ENCODE peak calls at places on chromosomes 13 and 19, in four cellular contexts. S is lower lobe of right lung, Z is A549, A is cardiac muscle cell. O is an unnamed sample.

GRCh38 chr19:49672131-49672919 is 4.7 kb upstream of the PRMT1 start:
- DNase-seq in A (peak; percentile 91), S (peak; percentile 84), Z (peak; percentile 87), O (no peak)

GRCh38 chr19:4352701-4353121 is 9.3 kb downstream of the MPND start:
- DNase-seq in Z (peak; percentile 66), S (peak; percentile 53), A (peak; percentile 76), O (no peak)

GRCh38 chr19:15129856-15130580 is 22.8 kb downstream of the SYDE1 start:
- DNase-seq in Z (no peak), S (no peak), A (no peak), O (peak; percentile 66)

GRCh38 chr13:35512271-35512920 is 35.9 kb upstream of the MAB21L1 start:
- DNase-seq in Z (no peak), S (no peak), A (no peak), O (peak; percentile 36)

GRCh38 chr13:30963794-30964193 is 31.3 kb downstream of the TEX26 start:
- DNase-seq in Z (no peak), S (peak; percentile 50), A (peak; percentile 10), O (no peak)

GRCh38 chr13:48570225-48570828 is 37.4 kb upstream of the RCBTB2 start:
- DNase-seq in Z (no peak), S (peak; percentile 62), A (no peak), O (no peak)

GRCh38 chr13:93862259-93862658 is 617.2 kb downstream of the DCT start:
- DNase-seq in Z (no peak), A (no peak), S (no peak), O (no peak)

GRCh38 chr19:6687117-6687516 is 17.2 kb upstream of the TNFSF14 start:
- DNase-seq in Z (no peak), S (no peak), A (no peak), O (no peak)

GRCh38 chr19:33366917-33367316 is 6.6 kb upstream of the CEBPG start:
- DNase-seq in A (no peak), S (no peak), Z (no peak), O (no peak)

GRCh38 chr13:80618777-80619176 is 277.9 kb upstream of the SPRY2 start:
- DNase-seq in S (no peak), A (no peak), Z (no peak), O (no peak)

GRCh38 chr13:36543671-36544070 is 111.4 kb downstream of the CCNA1 start:
- DNase-seq in A (peak; percentile 64), Z (no peak), S (no peak), O (no peak)

GRCh38 chr13:32790731-32791130 is 204.5 kb downstream of the PDS5B start:
- DNase-seq in S (no peak), Z (peak; percentile 26), A (no peak), O (no peak)

GRCh38 chr13:38514575-38514974 is 164.9 kb downstream of the UFM1 start:
- DNase-seq in A (no peak), S (no peak), Z (no peak), O (no peak)

GRCh38 chr13:69928262-69928661 is 179.4 kb upstream of the ATXN8OS start:
- DNase-seq in A (no peak), Z (no peak), S (no peak), O (no peak)

GRCh38 chr13:26051231-26052135 is at the start of gene SHISA2:
- DNase-seq in S (peak; percentile 60), Z (peak; percentile 14), A (peak; percentile 83), O (peak; percentile 54)

GRCh38 chr13:47139519-47139918 is 242.7 kb upstream of the HTR2A start:
- DNase-seq in Z (no peak), S (no peak), A (no peak), O (no peak)

GRCh38 chr13:21925720-21926119 is 254.8 kb downstream of the FGF9 start:
- DNase-seq in S (no peak), Z (no peak), A (no peak), O (no peak)

GRCh38 chr19:29923653-29924052 is 18.4 kb upstream of the URI1 start:
- DNase-seq in S (no peak), A (no peak), Z (no peak), O (no peak)
- TF ChIP-seq CTCF in S (no peak), A (no peak), Z (no peak), O (no peak)

GRCh38 chr19:48615145-48616040 is 517 bp upstream of the FAM83E start:
- DNase-seq in Z (no peak), S (no peak), A (no peak), O (no peak)

GRCh38 chr19:48614436-48615144 is at the start of gene FAM83E:
- DNase-seq in A (no peak), Z (peak; percentile 61), S (peak; percentile 92), O (no peak)

GRCh38 chr19:48616491-48617056 is 1.7 kb upstream of the FAM83E start:
- DNase-seq in A (no peak), Z (no peak), S (no peak), O (no peak)

GRCh38 chr19:48617146-48617937 is 1.6 kb downstream of the RPL18 start:
- DNase-seq in A (no peak), Z (no peak), S (no peak), O (no peak)

GRCh38 chr19:48616041-48616436 is 1.2 kb upstream of the FAM83E start:
- DNase-seq in A (no peak), S (no peak), Z (no peak), O (no peak)
- H3K4me1 ChIP-seq in A (peaks cover 23% of the 10 kb centered on the region), S (peaks cover 41% of the 10 kb centered on the region), Z (peaks cover 44% of the 10 kb centered on the region), O (peaks cover 24% of the 10 kb centered on the region)

DNA sequence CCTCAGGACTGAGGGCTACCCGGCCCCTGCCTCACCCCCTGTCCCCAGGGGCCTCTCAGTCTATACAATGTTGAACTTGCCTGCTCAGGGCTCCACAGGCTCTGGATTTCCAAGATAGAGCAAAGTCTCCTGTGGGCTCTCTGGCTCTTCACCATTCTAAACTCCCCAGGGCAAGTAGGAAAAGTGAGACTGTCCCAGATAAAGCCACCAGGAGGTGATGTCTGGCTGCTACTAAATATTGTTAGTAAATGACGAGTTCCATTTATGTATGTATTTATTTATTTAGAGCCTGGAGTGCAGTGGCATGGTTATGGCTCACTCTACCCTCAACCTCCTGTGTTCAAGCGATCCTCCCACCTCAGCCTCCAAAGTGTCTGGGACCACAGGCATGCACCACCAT is 73.6 kb upstream of the SIAH3 start:
- DNase-seq in A (no peak), Z (no peak), S (no peak), O (no peak)
- TF ChIP-seq CTCF in A (peak; percentile 12), Z (no peak), S (no peak), O (peak; percentile 40)

DNA sequence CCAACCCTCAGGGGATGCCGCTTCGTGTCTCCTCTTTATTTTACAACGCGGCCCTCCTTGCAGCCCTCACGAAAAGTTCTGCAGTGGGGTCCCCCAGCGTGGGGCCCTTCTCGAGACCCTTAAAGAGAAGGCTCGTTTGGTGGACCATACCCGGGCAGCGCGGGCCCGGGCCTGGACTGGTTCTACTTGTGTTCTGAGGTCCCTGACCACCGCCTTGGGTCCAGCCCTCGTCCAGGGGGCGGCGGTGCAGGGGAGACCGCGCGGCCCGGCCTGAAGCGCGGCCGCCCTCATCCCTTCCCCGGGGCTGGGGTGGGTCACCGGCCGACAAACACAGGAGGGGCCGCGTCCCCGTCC is 400 bp upstream of the SERP2 start:
- DNase-seq in A (no peak), Z (no peak), S (no peak), O (no peak)
- H3K4me1 ChIP-seq in A (peaks cover 13% of the 10 kb centered on the region), Z (peaks cover 21% of the 10 kb centered on the region), S (peaks cover 7% of the 10 kb centered on the region), O (no peaks in the 10 kb centered on the region)

DNA sequence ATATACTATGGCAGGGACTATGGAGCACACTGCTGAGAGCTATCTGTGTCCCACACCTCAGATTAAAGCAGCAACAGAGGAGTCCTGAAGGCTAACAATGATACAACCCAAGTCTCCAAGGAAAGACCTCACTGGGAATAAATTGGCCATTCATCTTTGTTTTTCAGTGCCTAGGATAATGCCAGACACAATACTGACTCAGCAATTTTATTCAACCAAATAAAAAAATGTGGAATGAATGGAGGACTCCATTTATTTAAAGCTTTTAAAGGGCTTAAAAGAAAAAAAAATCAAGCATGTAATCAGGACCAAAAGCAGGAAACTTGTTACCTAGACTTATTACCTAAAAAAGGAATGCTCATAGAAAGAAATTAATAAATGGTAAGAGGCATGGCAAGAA is 960.5 kb downstream of the PCDH17 start:
- DNase-seq in Z (no peak), A (no peak), S (no peak), O (no peak)
- TF ChIP-seq CTCF in Z (no peak), A (no peak), S (no peak), O (no peak)

GRCh38 chr19:55076321-55076720 is 652 bp downstream of the EPS8L1 start:
- DNase-seq in Z (no peak), S (no peak), A (no peak), O (no peak)

GRCh38 chr19:55075366-55075998 is at the start of gene EPS8L1:
- DNase-seq in A (no peak), Z (no peak), S (peak; percentile 87), O (peak; percentile 57)

GRCh38 chr19:55079400-55080038 is 3.9 kb downstream of the EPS8L1 start:
- DNase-seq in Z (no peak), A (no peak), S (no peak), O (no peak)

GRCh38 chr19:55078996-55079395 is 3.3 kb downstream of the EPS8L1 start:
- DNase-seq in S (no peak), A (no peak), Z (no peak), O (no peak)

DNA sequence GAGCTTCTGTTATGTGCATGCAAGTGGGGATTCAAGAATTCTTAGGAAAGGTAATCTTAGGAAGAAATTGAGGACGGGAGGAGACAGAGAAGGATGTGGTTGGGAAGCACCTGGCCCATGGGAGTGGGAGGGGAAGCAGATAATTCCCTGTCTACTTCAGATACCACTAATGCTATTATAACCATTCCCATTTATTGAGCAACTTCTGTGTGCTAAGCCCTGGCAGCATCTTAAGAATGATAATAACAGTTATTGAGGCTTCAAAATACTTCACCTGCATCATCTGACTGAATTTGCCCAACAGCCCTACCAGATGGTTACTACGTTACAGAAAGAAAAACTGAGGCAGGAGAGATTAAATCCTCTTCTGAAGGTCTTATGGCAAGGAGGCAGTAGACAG is 1.4 kb downstream of the EPS8L1 start:
- DNase-seq in S (no peak), A (no peak), Z (no peak), O (no peak)
- H3K4me1 ChIP-seq in S (peaks cover 21% of the 10 kb centered on the region), A (peaks cover 5% of the 10 kb centered on the region), Z (no peaks in the 10 kb centered on the region), O (peaks cover 7% of the 10 kb centered on the region)

GRCh38 chr19:35224681-35225604 is 3.6 kb downstream of the FAM187B start:
- DNase-seq in Z (no peak), A (no peak), S (peak; percentile 60), O (no peak)

GRCh38 chr19:35228177-35228930 is at the start of gene FAM187B:
- DNase-seq in A (no peak), Z (no peak), S (no peak), O (no peak)

GRCh38 chr19:35225951-35226350 is 2.6 kb downstream of the FAM187B start:
- DNase-seq in A (no peak), S (no peak), Z (no peak), O (no peak)

GRCh38 chr19:35223856-35224505 is 4.6 kb downstream of the FAM187B start:
- DNase-seq in Z (no peak), A (no peak), S (no peak), O (peak; percentile 64)

GRCh38 chr19:35226748-35227147 is 1.8 kb downstream of the FAM187B start:
- DNase-seq in A (no peak), S (no peak), Z (no peak), O (no peak)
- TF ChIP-seq CTCF in A (no peak), S (no peak), Z (no peak), O (no peak)